ENCODE peak calls at places on chromosomes 5 and 9, in four cellular contexts. B is body of pancreas, M is A549, O is stomach. X is an unnamed sample.

GRCh38 chr5:82274343-82275266 is 3.5 kb downstream of the RPS23 start:
- DNase-seq in B (no peak), M (no peak), O (no peak), X (no peak)

GRCh38 chr5:79974896-79975295 is 16.2 kb downstream of the MTX3 start:
- DNase-seq in B (no peak), M (no peak), O (no peak), X (no peak)

GRCh38 chr5:134003957-134004625 is 684 bp downstream of the VDAC1 start:
- DNase-seq in B (peak; percentile 51), M (no peak), O (peak; percentile 61), X (peak; percentile 91)

GRCh38 chr5:1552469-1553255 is 28.9 kb upstream of the LPCAT1 start:
- DNase-seq in B (no peak), M (no peak), O (no peak), X (peak; percentile 13)

GRCh38 chr5:10372726-10373709 is 19.5 kb downstream of the MARCHF6 start:
- DNase-seq in B (no peak), M (no peak), O (no peak), X (no peak)

GRCh38 chr9:136007906-136008692 is 46.9 kb upstream of the UBAC1 start:
- DNase-seq in B (no peak), M (peak; percentile 94), O (no peak), X (no peak)

GRCh38 chr5:132050136-132050535 is 10.3 kb upstream of the IL3 start:
- DNase-seq in B (no peak), M (no peak), O (peak; percentile 25), X (peak; percentile 84)

GRCh38 chr9:17019398-17019797 is 115.4 kb upstream of the CNTLN start:
- DNase-seq in B (no peak), M (no peak), O (no peak), X (no peak)

GRCh38 chr9:83630938-83631457 is 8.1 kb downstream of the IDNK start:
- DNase-seq in B (no peak), M (no peak), O (no peak), X (no peak)

GRCh38 chr9:16482764-16483163 is 387.7 kb downstream of the BNC2 start:
- DNase-seq in B (no peak), M (no peak), O (no peak), X (no peak)

GRCh38 chr5:157431544-157432200 is 28.3 kb upstream of the NIPAL4 start:
- DNase-seq in B (no peak), M (peak; percentile 35), O (no peak), X (no peak)

GRCh38 chr5:122909470-122910100 is 64.2 kb downstream of the SNX24 start:
- DNase-seq in B (no peak), M (no peak), O (no peak), X (no peak)

GRCh38 chr5:166695311-166695710 is 1596.1 kb upstream of the WWC1 start:
- DNase-seq in B (no peak), M (no peak), O (no peak), X (no peak)

GRCh38 chr9:124852121-124852828 is 985 bp upstream of the WDR38 start:
- DNase-seq in B (no peak), M (no peak), O (no peak), X (no peak)
- H3K4me3 ChIP-seq in B (no peak overlapping the region), M (peak overlapping the region; percentile 45), O (peak overlapping the region; percentile 43), X (no peak overlapping the region)

DNA sequence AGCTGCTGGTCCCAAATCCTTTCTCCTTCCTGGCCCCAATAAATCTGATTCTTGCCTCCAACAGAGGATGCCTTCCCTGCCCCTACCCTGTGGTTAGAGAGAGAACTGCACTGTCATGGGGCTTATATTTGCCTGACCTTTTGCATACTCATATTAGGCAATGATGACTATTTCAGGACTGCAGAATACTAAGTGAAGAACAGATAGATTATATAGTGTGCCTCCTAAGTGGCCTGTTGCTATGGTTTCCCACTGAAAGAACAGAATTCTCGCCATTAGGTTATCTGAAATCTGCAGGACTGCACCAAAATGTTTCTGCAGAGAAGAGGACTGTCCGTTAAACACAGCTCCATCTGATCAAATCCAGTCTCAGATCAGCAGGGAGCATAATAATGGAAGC is 87.3 kb upstream of the CCNG1 start:
- DNase-seq in B (no peak), M (peak; percentile 10), O (no peak), X (no peak)
- TF ChIP-seq CTCF in B (no peak), M (no peak), O (no peak), X (no peak)

GRCh38 chr9:121651014-121651294 is 480 bp upstream of the DAB2IP start:
- DNase-seq in B (no peak), M (no peak), O (no peak), X (no peak)

GRCh38 chr9:121652037-121652837 is 803 bp downstream of the DAB2IP start:
- DNase-seq in B (peak; percentile 58), M (no peak), O (peak; percentile 67), X (no peak)

GRCh38 chr9:121650220-121651013 is 1.0 kb upstream of the DAB2IP start:
- DNase-seq in B (peak; percentile 47), M (no peak), O (peak; percentile 61), X (no peak)

GRCh38 chr9:121652838-121653231 is 1.4 kb downstream of the DAB2IP start:
- DNase-seq in B (no peak), M (no peak), O (no peak), X (no peak)

GRCh38 chr9:121651295-121652036 is at the start of gene DAB2IP:
- DNase-seq in B (peak; percentile 63), M (no peak), O (peak; percentile 69), X (no peak)
- TF ChIP-seq POLR2A in B (peak; percentile 27), M (peak; percentile 27), O (no peak), X (no peak)

GRCh38 chr9:10678790-10679189 is 66.0 kb upstream of the PTPRD start:
- DNase-seq in B (no peak), M (no peak), O (no peak), X (no peak)

GRCh38 chr9:10674586-10674985 is 61.8 kb upstream of the PTPRD start:
- DNase-seq in B (no peak), M (no peak), O (no peak), X (no peak)

GRCh38 chr9:10678010-10678409 is 65.2 kb upstream of the PTPRD start:
- DNase-seq in B (no peak), M (no peak), O (no peak), X (no peak)
- H3K4me3 ChIP-seq in B (no peak overlapping the region), M (no peak overlapping the region), O (no peak overlapping the region), X (no peak overlapping the region)

X was measured in lower leg skin.